ENCODE peak calls at places on chromosome 6, in six cellular contexts. B, O, T, K, M and W are unnamed samples. For H3K9me3, the result is how much of the 10 kb centered on the place peaks cover.

GRCh38 chr6:143368426-143368825 is 82.1 kb downstream of the ADAT2 start:
- DNase-seq in B (no peak), O (no peak), T (no peak), K (no peak), M (no peak), W (no peak)

GRCh38 chr6:109448615-109449014 is 7.0 kb downstream of the MICAL1 start:
- DNase-seq in B (no peak), O (no peak), T (no peak), K (no peak), M (no peak), W (no peak)

GRCh38 chr6:37845026-37845911 is 25.7 kb downstream of the ZFAND3 start:
- DNase-seq in B (no peak), O (no peak), T (no peak), K (no peak), M (no peak), W (no peak)

GRCh38 chr6:32092760-32093497 is 16.2 kb downstream of the TNXB start:
- DNase-seq in B (no peak), O (no peak), T (peak), K (no peak), M (no peak), W (no peak)

GRCh38 chr6:48845219-48845618 is 617.8 kb downstream of the MMUT start:
- DNase-seq in B (no peak), O (no peak), T (no peak), K (no peak), M (no peak), W (no peak)

GRCh38 chr6:52573295-52573694 is 3.6 kb downstream of the TRAM2 start:
- DNase-seq in B (no peak), O (no peak), T (no peak), K (no peak), M (no peak), W (no peak)

GRCh38 chr6:47196113-47196512 is 113.6 kb downstream of the TNFRSF21 start:
- DNase-seq in B (no peak), O (no peak), T (no peak), K (no peak), M (no peak), W (no peak)

GRCh38 chr6:127298475-127298874 is 31.8 kb downstream of the RNF146 start:
- DNase-seq in B (no peak), O (no peak), T (no peak), K (no peak), M (no peak), W (no peak)

GRCh38 chr6:104312851-104313250 is 546.9 kb downstream of the HACE1 start:
- DNase-seq in B (no peak), O (no peak), T (no peak), K (no peak), M (no peak), W (no peak)

GRCh38 chr6:156662025-156662445 is 115.1 kb upstream of the ARID1B start:
- DNase-seq in B (peak), O (no peak), T (no peak), K (peak), M (no peak), W (no peak)

GRCh38 chr6:24825130-24825630 is 26.5 kb upstream of the ARMH2 start:
- DNase-seq in B (no peak), O (no peak), T (no peak), K (peak), M (no peak), W (no peak)

GRCh38 chr6:37357860-37358259 is 4.1 kb downstream of the RNF8 start:
- DNase-seq in B (no peak), O (no peak), T (no peak), K (no peak), M (no peak), W (no peak)

GRCh38 chr6:170221052-170221752 is 69.7 kb downstream of the DLL1 start:
- DNase-seq in B (no peak), O (no peak), T (no peak), K (no peak), M (no peak), W (no peak)

GRCh38 chr6:4128748-4129147 is 6.6 kb downstream of the ECI2 start:
- DNase-seq in B (no peak), O (no peak), T (no peak), K (no peak), M (no peak), W (no peak)

GRCh38 chr6:46507426-46507825 is 16.2 kb upstream of the RCAN2 start:
- DNase-seq in B (no peak), O (no peak), T (no peak), K (no peak), M (no peak), W (no peak)

GRCh38 chr6:3625161-3625979 is 126.1 kb downstream of the PXDC1 start:
- DNase-seq in B (peak), O (no peak), T (no peak), K (no peak), M (no peak), W (no peak)

GRCh38 chr6:101268541-101268940 is 125.0 kb upstream of the GRIK2 start:
- DNase-seq in B (no peak), O (no peak), T (no peak), K (no peak), M (no peak), W (no peak)

GRCh38 chr6:158762787-158763439 is 56.3 kb downstream of the EZR start:
- DNase-seq in B (no peak), O (no peak), T (peak), K (no peak), M (no peak), W (no peak)

GRCh38 chr6:2132416-2132815 is 113.0 kb downstream of the GMDS start:
- DNase-seq in B (no peak), O (no peak), T (peak), K (no peak), M (no peak), W (no peak)

GRCh38 chr6:134035823-134036296 is 16.6 kb downstream of the SLC2A12 start:
- DNase-seq in B (no peak), O (no peak), T (no peak), K (no peak), M (no peak), W (no peak)

GRCh38 chr6:35148167-35148741 is 7.1 kb upstream of the TCP11 start:
- DNase-seq in B (peak), O (no peak), T (no peak), K (no peak), M (no peak), W (no peak)

GRCh38 chr6:79234150-79235022 is at the start of gene HMGN3:
- DNase-seq in B (peak), O (peak), T (peak), K (peak), M (peak), W (peak)

GRCh38 chr6:161635975-161636374 is 362.1 kb upstream of the AGPAT4 start:
- DNase-seq in B (no peak), O (no peak), T (no peak), K (no peak), M (no peak), W (no peak)

GRCh38 chr6:119172813-119173212 is 94.3 kb upstream of the FAM184A start:
- DNase-seq in B (no peak), O (no peak), T (no peak), K (no peak), M (no peak), W (no peak)

GRCh38 chr6:151679081-151679480 is 128.4 kb upstream of the ESR1 start:
- DNase-seq in B (no peak), O (no peak), T (peak), K (no peak), M (peak), W (no peak)

GRCh38 chr6:88808381-88808780 is 155.0 kb downstream of the RNGTT start:
- DNase-seq in B (no peak), O (no peak), T (no peak), K (no peak), M (no peak), W (no peak)

GRCh38 chr6:44630125-44631028 is 242.9 kb downstream of the CDC5L start:
- DNase-seq in B (peak), O (no peak), T (no peak), K (peak), M (peak), W (no peak)

GRCh38 chr6:41454189-41454789 is 91.9 kb upstream of the FOXP4 start:
- DNase-seq in B (no peak), O (no peak), T (no peak), K (no peak), M (no peak), W (no peak)

GRCh38 chr6:159433550-159433949 is 259.5 kb downstream of the SOD2 start:
- DNase-seq in B (no peak), O (no peak), T (no peak), K (no peak), M (no peak), W (no peak)

GRCh38 chr6:169240591-169241390 is 12.9 kb downstream of the THBS2 start:
- DNase-seq in B (no peak), O (no peak), T (no peak), K (no peak), M (no peak), W (no peak)

GRCh38 chr6:107116328-107116892 is 1.1 kb upstream of the BEND3 start:
- DNase-seq in B (peak), O (no peak), T (peak), K (peak), M (no peak), W (no peak)

GRCh38 chr6:148466158-148466557 is 123.5 kb downstream of the SASH1 start:
- DNase-seq in B (no peak), O (no peak), T (no peak), K (no peak), M (no peak), W (no peak)

GRCh38 chr6:125983246-125983945 is 2.9 kb upstream of the TRMT11 start:
- DNase-seq in B (no peak), O (no peak), T (no peak), K (no peak), M (no peak), W (no peak)

GRCh38 chr6:42511803-42512422 is 51.9 kb upstream of the UBR2 start:
- DNase-seq in B (no peak), O (no peak), T (peak), K (no peak), M (no peak), W (no peak)

GRCh38 chr6:71446084-71446869 is 157.7 kb downstream of the OGFRL1 start:
- DNase-seq in B (no peak), O (no peak), T (peak), K (no peak), M (no peak), W (no peak)

GRCh38 chr6:15841937-15842698 is 179.3 kb upstream of the DTNBP1 start:
- DNase-seq in B (no peak), O (no peak), T (no peak), K (no peak), M (peak), W (no peak)

GRCh38 chr6:30282522-30282921 is 44.2 kb upstream of the TRIM39 start:
- DNase-seq in B (no peak), O (no peak), T (no peak), K (no peak), M (no peak), W (no peak)

GRCh38 chr6:30287139-30287538 is 39.6 kb upstream of the TRIM39 start:
- DNase-seq in B (no peak), O (no peak), T (no peak), K (no peak), M (no peak), W (no peak)

GRCh38 chr6:30283761-30284160 is 43.0 kb upstream of the TRIM39 start:
- DNase-seq in B (no peak), O (no peak), T (no peak), K (no peak), M (no peak), W (no peak)
- H3K9me3 ChIP-seq in B (under half), O (half or more), T (under half), K (under half), M (under half), W (under half)

DNA sequence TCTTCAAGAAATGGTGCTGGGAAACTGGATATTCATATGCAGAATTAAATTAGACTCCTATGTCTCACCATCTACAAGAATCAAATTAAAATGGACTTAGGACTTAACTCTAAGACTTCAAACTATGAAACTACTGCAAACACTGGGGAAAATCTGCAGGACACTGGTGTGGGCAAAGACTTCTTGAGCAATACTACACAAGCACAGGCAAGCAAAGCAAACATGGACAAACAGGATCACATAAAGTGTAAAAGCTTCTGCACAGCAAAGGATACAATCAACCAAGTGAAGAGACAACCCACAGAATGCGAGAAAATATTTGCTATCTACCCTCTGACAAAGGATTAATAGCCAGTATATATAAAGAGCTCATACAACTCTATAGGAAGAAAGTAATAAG is 1161.1 kb upstream of the CITED2 start:
- DNase-seq in B (no peak), O (no peak), T (no peak), K (no peak), M (no peak), W (no peak)
- H3K9me3 ChIP-seq in B (under half), O (under half), T (under half), K (under half), M (under half), W (under half)

GRCh38 chr6:140130074-140130473 is 755.6 kb upstream of the CITED2 start:
- DNase-seq in B (no peak), O (no peak), T (no peak), K (no peak), M (no peak), W (no peak)
- H3K9me3 ChIP-seq in B (under half), O (under half), T (under half), K (under half), M (under half), W (under half)

DNA sequence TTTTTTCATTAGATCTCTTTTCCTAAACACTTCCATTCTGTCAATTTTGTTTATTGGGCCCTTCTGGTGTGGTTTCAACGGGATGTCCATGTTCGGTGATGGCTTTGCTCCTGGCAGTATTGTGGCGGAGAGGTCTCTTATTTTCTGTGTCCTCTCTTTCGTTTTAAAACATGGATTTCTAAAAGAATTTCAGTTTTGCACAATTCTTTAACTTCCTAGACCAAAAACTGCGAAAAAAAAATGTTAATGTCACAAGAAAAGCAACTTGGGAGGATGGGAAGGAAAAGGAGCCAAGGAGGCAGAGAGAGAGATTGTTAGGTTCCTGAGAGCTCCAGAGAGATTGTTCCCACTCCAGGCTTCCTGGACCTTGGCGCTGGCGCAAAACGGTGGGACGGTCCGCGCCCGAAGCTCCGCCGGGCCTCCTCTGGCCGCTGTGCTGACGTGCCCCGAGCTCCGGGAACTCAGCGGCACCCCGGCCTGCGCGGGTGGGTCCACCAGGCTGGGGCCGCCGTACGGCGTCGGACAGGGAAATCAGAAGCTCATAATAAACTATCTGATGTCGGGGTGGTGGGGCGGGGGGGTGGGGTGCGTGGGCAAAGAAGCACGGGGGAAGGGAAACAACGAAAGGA is 887 bp upstream of the OLIG3 start:
- DNase-seq in B (peak), O (no peak), T (no peak), K (no peak), M (no peak), W (no peak)
- H3K9me3 ChIP-seq in B (under half), O (under half), T (under half), K (under half), M (under half), W (under half)

DNA sequence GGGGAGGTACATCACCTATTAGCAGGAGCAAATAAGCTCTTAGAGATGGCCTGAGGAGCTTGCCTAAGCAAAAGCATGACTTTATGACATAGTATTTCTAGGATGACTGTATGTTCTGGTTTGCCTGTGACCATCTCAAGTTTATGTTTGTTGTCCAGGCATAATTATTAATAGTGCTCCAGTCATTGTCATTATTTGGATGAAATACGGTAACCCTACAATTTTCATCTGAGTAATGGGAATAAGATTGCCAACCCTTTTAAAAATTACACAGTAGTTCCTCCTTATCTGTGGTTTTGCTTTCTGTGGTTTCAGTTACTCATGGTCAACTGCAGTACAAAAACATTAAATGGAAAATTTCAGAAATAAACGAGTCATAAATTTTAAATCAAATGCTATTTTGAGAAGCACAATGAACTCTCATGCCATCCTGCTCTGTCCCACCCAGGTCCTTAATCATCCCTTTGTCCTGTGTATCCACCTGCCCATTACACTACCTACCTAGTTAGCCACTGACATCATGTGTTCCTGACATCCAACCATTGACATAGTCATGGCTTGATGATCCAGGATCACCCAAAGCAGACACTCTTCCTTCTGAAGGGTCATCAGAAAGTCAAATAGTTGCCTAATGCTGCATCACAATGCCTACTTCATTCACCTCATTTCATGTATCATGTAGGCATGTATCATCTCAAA is 27.0 kb upstream of the TFB1M start:
- DNase-seq in B (no peak), O (no peak), T (no peak), K (no peak), M (no peak), W (no peak)
- H3K9me3 ChIP-seq in B (under half), O (under half), T (under half), K (under half), M (under half), W (under half)

GRCh38 chr6:137839076-137839475 is 28.0 kb upstream of the TNFAIP3 start:
- DNase-seq in B (no peak), O (no peak), T (no peak), K (no peak), M (no peak), W (no peak)
- H3K9me3 ChIP-seq in B (under half), O (under half), T (under half), K (under half), M (under half), W (under half)

DNA sequence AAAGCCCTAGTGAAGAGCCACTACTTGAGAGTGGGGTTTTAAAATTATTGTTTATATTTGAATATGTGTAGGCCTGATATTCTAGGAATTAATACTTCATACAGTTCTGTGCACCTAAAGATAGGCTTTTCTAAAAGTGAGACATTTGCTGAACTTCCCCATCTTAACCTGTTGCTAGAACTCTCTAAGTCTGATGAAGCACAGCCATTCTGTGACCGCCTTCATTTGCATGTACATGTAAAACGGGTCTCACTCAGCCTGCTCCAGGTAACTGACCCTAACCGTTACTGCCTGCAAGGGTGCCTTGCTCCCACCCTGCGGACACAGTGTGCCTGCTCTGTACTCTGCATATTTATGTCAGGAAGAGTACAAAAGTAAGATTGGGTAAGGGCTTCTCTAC is 44.3 kb upstream of the IRF4 start:
- DNase-seq in B (no peak), O (no peak), T (no peak), K (no peak), M (no peak), W (no peak)
- H3K9me3 ChIP-seq in B (half or more), O (under half), T (under half), K (under half), M (under half), W (under half)